ENCODE peak calls at places on chromosomes 3 and 15, in five cellular contexts. One of them, this sample, is unnamed.

GRCh38 chr15:66936115-66936863 is 129.1 kb upstream of the SMAD3 start:
- DNase-seq in amniotic stem cell: no peak
- DNase-seq in tibial artery: peak; percentile 28
- DNase-seq in activated T-helper 1 cell treated with Interleukin-2 at 50 U/mL for 16 hours: no peak
- DNase-seq in AG04450: peak; percentile 44
- DNase-seq in this sample: no peak

GRCh38 chr3:15952543-15953175 is 154.9 kb upstream of the ANKRD28 start:
- DNase-seq in amniotic stem cell: no peak
- DNase-seq in tibial artery: no peak
- DNase-seq in activated T-helper 1 cell treated with Interleukin-2 at 50 U/mL for 16 hours: no peak
- DNase-seq in AG04450: no peak
- DNase-seq in this sample: no peak

GRCh38 chr3:126308394-126309125 is 48.6 kb downstream of the KLF15 start:
- DNase-seq in amniotic stem cell: no peak
- DNase-seq in tibial artery: peak; percentile 15
- DNase-seq in activated T-helper 1 cell treated with Interleukin-2 at 50 U/mL for 16 hours: no peak
- DNase-seq in AG04450: no peak
- DNase-seq in this sample: no peak

GRCh38 chr3:174438501-174439156 is 420.5 kb upstream of the NAALADL2 start:
- DNase-seq in amniotic stem cell: no peak
- DNase-seq in tibial artery: no peak
- DNase-seq in activated T-helper 1 cell treated with Interleukin-2 at 50 U/mL for 16 hours: no peak
- DNase-seq in AG04450: no peak
- DNase-seq in this sample: no peak

GRCh38 chr3:165502707-165503106 is 306.5 kb upstream of the SLITRK3 start:
- DNase-seq in amniotic stem cell: no peak
- DNase-seq in tibial artery: no peak
- DNase-seq in activated T-helper 1 cell treated with Interleukin-2 at 50 U/mL for 16 hours: no peak
- DNase-seq in AG04450: no peak
- DNase-seq in this sample: no peak

GRCh38 chr3:42771271-42771670 is 1.8 kb downstream of the CCDC13 start:
- DNase-seq in amniotic stem cell: no peak
- DNase-seq in tibial artery: no peak
- DNase-seq in activated T-helper 1 cell treated with Interleukin-2 at 50 U/mL for 16 hours: no peak
- DNase-seq in AG04450: no peak
- DNase-seq in this sample: no peak

GRCh38 chr3:152211655-152212054 is 57.1 kb upstream of the MBNL1 start:
- DNase-seq in amniotic stem cell: no peak
- DNase-seq in tibial artery: no peak
- DNase-seq in activated T-helper 1 cell treated with Interleukin-2 at 50 U/mL for 16 hours: no peak
- DNase-seq in AG04450: no peak
- DNase-seq in this sample: no peak

GRCh38 chr15:73677146-73677607 is 7.0 kb upstream of the CD276 start:
- DNase-seq in amniotic stem cell: peak; percentile 15
- DNase-seq in tibial artery: peak; percentile 81
- DNase-seq in activated T-helper 1 cell treated with Interleukin-2 at 50 U/mL for 16 hours: no peak
- DNase-seq in AG04450: no peak
- DNase-seq in this sample: peak; percentile 48

GRCh38 chr3:30795176-30795575 is 99.3 kb downstream of the GADL1 start:
- DNase-seq in amniotic stem cell: no peak
- DNase-seq in tibial artery: no peak
- DNase-seq in activated T-helper 1 cell treated with Interleukin-2 at 50 U/mL for 16 hours: no peak
- DNase-seq in AG04450: no peak
- DNase-seq in this sample: no peak

GRCh38 chr3:64207289-64208086 is 17.8 kb downstream of the PRICKLE2 start:
- DNase-seq in amniotic stem cell: no peak
- DNase-seq in tibial artery: no peak
- DNase-seq in activated T-helper 1 cell treated with Interleukin-2 at 50 U/mL for 16 hours: no peak
- DNase-seq in AG04450: no peak
- DNase-seq in this sample: no peak